ENCODE peak calls at places on chromosomes 16 and 17, in six cellular contexts. One of them, this sample, is unnamed.

GRCh38 chr17:73203788-73204479 is 11.1 kb downstream of the COG1 start:
- DNase-seq in lower leg skin: peak; percentile 76
- DNase-seq in gastrocnemius medialis: no peak
- DNase-seq in RWPE1: no peak
- DNase-seq in NAMALWA: no peak
- DNase-seq in fibroblast of lung: no peak
- DNase-seq in this sample: no peak

GRCh38 chr16:85602831-85603755 is 10.0 kb upstream of the GSE1 start:
- DNase-seq in fibroblast of lung: no peak
- DNase-seq in lower leg skin: no peak
- DNase-seq in NAMALWA: peak; percentile 79
- DNase-seq in gastrocnemius medialis: peak; percentile 42
- DNase-seq in RWPE1: no peak
- DNase-seq in this sample: peak; percentile 30

GRCh38 chr17:81030726-81031570 is 4.0 kb upstream of the BAIAP2 start:
- DNase-seq in fibroblast of lung: no peak
- DNase-seq in lower leg skin: no peak
- DNase-seq in NAMALWA: no peak
- DNase-seq in gastrocnemius medialis: no peak
- DNase-seq in RWPE1: no peak
- DNase-seq in this sample: no peak

GRCh38 chr16:75288596-75289120 is 37.2 kb upstream of the BCAR1 start:
- DNase-seq in RWPE1: no peak
- DNase-seq in gastrocnemius medialis: no peak
- DNase-seq in lower leg skin: no peak
- DNase-seq in NAMALWA: no peak
- DNase-seq in fibroblast of lung: no peak
- DNase-seq in this sample: no peak

GRCh38 chr16:54538241-54538640 is 251.7 kb upstream of the IRX3 start:
- DNase-seq in fibroblast of lung: no peak
- DNase-seq in NAMALWA: no peak
- DNase-seq in RWPE1: no peak
- DNase-seq in lower leg skin: no peak
- DNase-seq in gastrocnemius medialis: no peak
- DNase-seq in this sample: no peak

GRCh38 chr17:41835800-41836549 is at the start of gene NT5C3B:
- DNase-seq in lower leg skin: peak; percentile 91
- DNase-seq in fibroblast of lung: no peak
- DNase-seq in NAMALWA: peak; percentile 63
- DNase-seq in gastrocnemius medialis: peak; percentile 37
- DNase-seq in RWPE1: peak; percentile 72
- DNase-seq in this sample: no peak

GRCh38 chr16:65884018-65884417 is 482.5 kb upstream of the CDH5 start:
- DNase-seq in fibroblast of lung: no peak
- DNase-seq in NAMALWA: no peak
- DNase-seq in lower leg skin: no peak
- DNase-seq in RWPE1: peak; percentile 80
- DNase-seq in gastrocnemius medialis: no peak
- DNase-seq in this sample: no peak

GRCh38 chr17:17325228-17325627 is 22.1 kb downstream of the NT5M start:
- DNase-seq in RWPE1: no peak
- DNase-seq in NAMALWA: no peak
- DNase-seq in fibroblast of lung: no peak
- DNase-seq in gastrocnemius medialis: peak; percentile 84
- DNase-seq in lower leg skin: no peak
- DNase-seq in this sample: no peak

GRCh38 chr17:60526726-60527125 is 684 bp upstream of the APPBP2 start:
- DNase-seq in RWPE1: no peak
- DNase-seq in gastrocnemius medialis: no peak
- DNase-seq in NAMALWA: no peak
- DNase-seq in lower leg skin: no peak
- DNase-seq in fibroblast of lung: peak; percentile 44
- DNase-seq in this sample: no peak

GRCh38 chr16:351804-352520 is 561 bp downstream of the AXIN1 start:
- DNase-seq in RWPE1: no peak
- DNase-seq in gastrocnemius medialis: no peak
- DNase-seq in lower leg skin: no peak
- DNase-seq in NAMALWA: peak; percentile 30
- DNase-seq in fibroblast of lung: peak; percentile 6
- DNase-seq in this sample: no peak

GRCh38 chr17:73952136-73952497 is 251.4 kb upstream of the RPL38 start:
- DNase-seq in fibroblast of lung: no peak
- DNase-seq in NAMALWA: no peak
- DNase-seq in gastrocnemius medialis: no peak
- DNase-seq in RWPE1: no peak
- DNase-seq in lower leg skin: peak; percentile 84
- DNase-seq in this sample: no peak

GRCh38 chr17:78360371-78361226 is 722 bp upstream of the SOCS3 start:
- DNase-seq in RWPE1: peak; percentile 91
- DNase-seq in lower leg skin: peak; percentile 98
- DNase-seq in gastrocnemius medialis: peak; percentile 88
- DNase-seq in NAMALWA: peak; percentile 85
- DNase-seq in fibroblast of lung: peak; percentile 84
- DNase-seq in this sample: peak; percentile 53

GRCh38 chr16:73050115-73051099 is 2.5 kb upstream of the ZFHX3 start:
- DNase-seq in fibroblast of lung: peak; percentile 64
- DNase-seq in NAMALWA: no peak
- DNase-seq in lower leg skin: no peak
- DNase-seq in gastrocnemius medialis: peak; percentile 49
- DNase-seq in RWPE1: no peak
- DNase-seq in this sample: no peak

GRCh38 chr17:21277332-21277731 is 7.2 kb upstream of the MAP2K3 start:
- DNase-seq in gastrocnemius medialis: no peak
- DNase-seq in lower leg skin: no peak
- DNase-seq in fibroblast of lung: no peak
- DNase-seq in NAMALWA: no peak
- DNase-seq in RWPE1: no peak
- DNase-seq in this sample: no peak

GRCh38 chr16:24610421-24610765 is 71.0 kb downstream of the RBBP6 start:
- DNase-seq in NAMALWA: no peak
- DNase-seq in lower leg skin: peak; percentile 86
- DNase-seq in gastrocnemius medialis: no peak
- DNase-seq in RWPE1: no peak
- DNase-seq in fibroblast of lung: peak; percentile 28
- DNase-seq in this sample: peak; percentile 6

GRCh38 chr16:31334934-31335333 is 20.0 kb upstream of the ITGAX start:
- DNase-seq in fibroblast of lung: no peak
- DNase-seq in gastrocnemius medialis: no peak
- DNase-seq in RWPE1: no peak
- DNase-seq in lower leg skin: no peak
- DNase-seq in NAMALWA: no peak
- DNase-seq in this sample: no peak

GRCh38 chr16:23516366-23517137 is 6.3 kb upstream of the GGA2 start:
- DNase-seq in gastrocnemius medialis: no peak
- DNase-seq in lower leg skin: no peak
- DNase-seq in NAMALWA: peak; percentile 93
- DNase-seq in RWPE1: no peak
- DNase-seq in fibroblast of lung: no peak
- DNase-seq in this sample: no peak

GRCh38 chr17:83151056-83151441 is 71.6 kb downstream of the METRNL start:
- DNase-seq in lower leg skin: no peak
- DNase-seq in gastrocnemius medialis: no peak
- DNase-seq in NAMALWA: no peak
- DNase-seq in RWPE1: no peak
- DNase-seq in fibroblast of lung: no peak
- DNase-seq in this sample: no peak

GRCh38 chr17:263271-263670 is 81.8 kb upstream of the DOC2B start:
- DNase-seq in RWPE1: no peak
- DNase-seq in fibroblast of lung: no peak
- DNase-seq in gastrocnemius medialis: no peak
- DNase-seq in lower leg skin: peak; percentile 52
- DNase-seq in NAMALWA: no peak
- DNase-seq in this sample: no peak

GRCh38 chr17:56823848-56824247 is 9.9 kb downstream of the C17orf67 start:
- DNase-seq in NAMALWA: no peak
- DNase-seq in fibroblast of lung: no peak
- DNase-seq in lower leg skin: no peak
- DNase-seq in gastrocnemius medialis: no peak
- DNase-seq in RWPE1: no peak
- DNase-seq in this sample: peak; percentile 71

GRCh38 chr16:86502856-86503748 is 7.2 kb upstream of the FOXF1 start:
- DNase-seq in gastrocnemius medialis: no peak
- DNase-seq in NAMALWA: no peak
- DNase-seq in RWPE1: no peak
- DNase-seq in lower leg skin: no peak
- DNase-seq in fibroblast of lung: peak; percentile 48
- DNase-seq in this sample: no peak

GRCh38 chr16:19933740-19934139 is 49.1 kb upstream of the GPRC5B start:
- DNase-seq in NAMALWA: no peak
- DNase-seq in lower leg skin: no peak
- DNase-seq in RWPE1: no peak
- DNase-seq in fibroblast of lung: no peak
- DNase-seq in gastrocnemius medialis: no peak
- DNase-seq in this sample: no peak

GRCh38 chr16:12532871-12533610 is 270.6 kb downstream of the CPPED1 start:
- DNase-seq in fibroblast of lung: no peak
- DNase-seq in NAMALWA: no peak
- DNase-seq in lower leg skin: no peak
- DNase-seq in RWPE1: no peak
- DNase-seq in gastrocnemius medialis: no peak
- DNase-seq in this sample: no peak

GRCh38 chr17:13647551-13647950 is 45.8 kb upstream of the HS3ST3A1 start:
- DNase-seq in gastrocnemius medialis: no peak
- DNase-seq in fibroblast of lung: peak; percentile 49
- DNase-seq in NAMALWA: no peak
- DNase-seq in lower leg skin: no peak
- DNase-seq in RWPE1: no peak
- DNase-seq in this sample: no peak

GRCh38 chr17:3510090-3510489 is 34.3 kb downstream of the ASPA start:
- DNase-seq in RWPE1: no peak
- DNase-seq in gastrocnemius medialis: no peak
- DNase-seq in fibroblast of lung: no peak
- DNase-seq in lower leg skin: peak; percentile 4
- DNase-seq in NAMALWA: no peak
- DNase-seq in this sample: no peak

GRCh38 chr17:77445908-77446535 is 305.3 kb downstream of the SEC14L1 start:
- DNase-seq in lower leg skin: no peak
- DNase-seq in fibroblast of lung: no peak
- DNase-seq in RWPE1: no peak
- DNase-seq in NAMALWA: peak; percentile 87
- DNase-seq in gastrocnemius medialis: no peak
- DNase-seq in this sample: no peak

GRCh38 chr17:45146616-45147101 is 1.6 kb upstream of the HEXIM1 start:
- DNase-seq in lower leg skin: no peak
- DNase-seq in RWPE1: no peak
- DNase-seq in NAMALWA: no peak
- DNase-seq in gastrocnemius medialis: peak; percentile 33
- DNase-seq in fibroblast of lung: peak; percentile 65
- DNase-seq in this sample: peak; percentile 74

GRCh38 chr17:45052052-45052772 is 780 bp upstream of the DCAKD start:
- DNase-seq in gastrocnemius medialis: no peak
- DNase-seq in NAMALWA: peak; percentile 54
- DNase-seq in fibroblast of lung: peak; percentile 20
- DNase-seq in lower leg skin: peak; percentile 90
- DNase-seq in RWPE1: no peak
- DNase-seq in this sample: peak; percentile 70

GRCh38 chr17:39270923-39271322 is 45.2 kb upstream of the STAC2 start:
- DNase-seq in gastrocnemius medialis: no peak
- DNase-seq in fibroblast of lung: peak; percentile 92
- DNase-seq in lower leg skin: no peak
- DNase-seq in NAMALWA: peak; percentile 71
- DNase-seq in RWPE1: peak; percentile 20
- DNase-seq in this sample: peak; percentile 85

GRCh38 chr16:666572-666971 is 1.4 kb upstream of the RHOT2 start:
- DNase-seq in NAMALWA: no peak
- DNase-seq in fibroblast of lung: no peak
- DNase-seq in gastrocnemius medialis: no peak
- DNase-seq in RWPE1: no peak
- DNase-seq in lower leg skin: no peak
- DNase-seq in this sample: no peak

GRCh38 chr17:73297934-73298861 is 13.6 kb downstream of the CDC42EP4 start:
- DNase-seq in NAMALWA: no peak
- DNase-seq in gastrocnemius medialis: no peak
- DNase-seq in RWPE1: no peak
- DNase-seq in fibroblast of lung: no peak
- DNase-seq in lower leg skin: no peak
- DNase-seq in this sample: no peak

GRCh38 chr17:14205992-14206461 is 30.6 kb downstream of the CDRT15 start:
- DNase-seq in RWPE1: peak; percentile 92
- DNase-seq in gastrocnemius medialis: peak; percentile 97
- DNase-seq in NAMALWA: no peak
- DNase-seq in fibroblast of lung: no peak
- DNase-seq in lower leg skin: peak; percentile 89
- DNase-seq in this sample: no peak

GRCh38 chr16:66324785-66325184 is 41.7 kb upstream of the CDH5 start:
- DNase-seq in RWPE1: peak; percentile 26
- DNase-seq in lower leg skin: no peak
- DNase-seq in fibroblast of lung: no peak
- DNase-seq in NAMALWA: peak; percentile 48
- DNase-seq in gastrocnemius medialis: no peak
- DNase-seq in this sample: no peak

GRCh38 chr16:86618431-86619262 is 40.3 kb downstream of the FOXL1 start:
- DNase-seq in NAMALWA: no peak
- DNase-seq in fibroblast of lung: peak; percentile 72
- DNase-seq in lower leg skin: peak; percentile 67
- DNase-seq in gastrocnemius medialis: no peak
- DNase-seq in RWPE1: no peak
- DNase-seq in this sample: no peak

GRCh38 chr17:20063665-20064648 is 54.8 kb downstream of the SPECC1 start:
- DNase-seq in NAMALWA: no peak
- DNase-seq in lower leg skin: peak; percentile 98
- DNase-seq in fibroblast of lung: peak; percentile 96
- DNase-seq in RWPE1: peak; percentile 75
- DNase-seq in gastrocnemius medialis: peak; percentile 84
- DNase-seq in this sample: peak; percentile 79

GRCh38 chr17:44438634-44439033 is 49.2 kb upstream of the ITGA2B start:
- DNase-seq in fibroblast of lung: no peak
- DNase-seq in lower leg skin: no peak
- DNase-seq in gastrocnemius medialis: peak; percentile 85
- DNase-seq in NAMALWA: no peak
- DNase-seq in RWPE1: no peak
- DNase-seq in this sample: no peak

GRCh38 chr17:42670925-42671657 is 5.7 kb downstream of the PLEKHH3 start:
- DNase-seq in NAMALWA: no peak
- DNase-seq in fibroblast of lung: no peak
- DNase-seq in lower leg skin: no peak
- DNase-seq in gastrocnemius medialis: no peak
- DNase-seq in RWPE1: no peak
- DNase-seq in this sample: no peak

GRCh38 chr16:68478526-68479249 is 30.4 kb upstream of the SMPD3 start:
- DNase-seq in gastrocnemius medialis: no peak
- DNase-seq in lower leg skin: no peak
- DNase-seq in fibroblast of lung: no peak
- DNase-seq in NAMALWA: no peak
- DNase-seq in RWPE1: no peak
- DNase-seq in this sample: no peak

This sample was measured in foreskin melanocyte.